ENCODE peak calls at places on chromosomes 12 and 14, in five cellular contexts. H is trophoblast cell, B is H9, F is mesenchymal stem cell, E is neuronal stem cell. U is an unnamed sample.

GRCh38 chr14:74841230-74842207 is 34.4 kb downstream of the PROX2 start:
- DNase-seq in F (no peak), H (no peak), B (no peak), E (no peak), U (no peak)

GRCh38 chr12:106791531-106791930 is 17.0 kb downstream of the RIC8B start:
- DNase-seq in F (no peak), H (no peak), B (no peak), E (no peak), U (no peak)

GRCh38 chr12:64147011-64147671 is 75.0 kb downstream of the KICS2 start:
- DNase-seq in F (no peak), B (no peak), E (no peak), H (no peak), U (no peak)

GRCh38 chr12:104669057-104669770 is 212.5 kb downstream of the CHST11 start:
- DNase-seq in F (peak), B (no peak), H (no peak), E (peak), U (no peak)

GRCh38 chr12:52185400-52185967 is 6.3 kb downstream of the KRT80 start:
- DNase-seq in B (no peak), H (no peak), E (no peak), F (no peak), U (no peak)

GRCh38 chr12:65168606-65169310 is 625 bp upstream of the LEMD3 start:
- DNase-seq in F (no peak), E (peak), H (no peak), B (no peak), U (no peak)

GRCh38 chr12:113104953-113105510 is 30.5 kb downstream of the RASAL1 start:
- DNase-seq in E (no peak), F (no peak), H (no peak), B (no peak), U (no peak)

GRCh38 chr12:130835011-130835410 is 4.0 kb downstream of the STX2 start:
- DNase-seq in F (no peak), B (peak), H (no peak), E (no peak), U (no peak)

GRCh38 chr12:5438671-5439200 is 6.8 kb downstream of the NTF3 start:
- DNase-seq in F (no peak), B (no peak), E (no peak), H (peak), U (no peak)

GRCh38 chr12:114916124-114916523 is 232.1 kb upstream of the TBX3 start:
- DNase-seq in B (no peak), E (no peak), H (no peak), F (peak), U (peak)

GRCh38 chr12:53145383-53145782 is 35.1 kb upstream of the ZNF740 start:
- DNase-seq in F (peak), E (no peak), H (peak), B (no peak), U (peak)

GRCh38 chr14:70827366-70828151 is 18.2 kb upstream of the MAP3K9 start:
- DNase-seq in E (no peak), B (no peak), H (no peak), F (no peak), U (no peak)

GRCh38 chr14:79229383-79229875 is 981.9 kb downstream of the DIO2 start:
- DNase-seq in H (no peak), E (no peak), F (no peak), B (no peak), U (peak)

GRCh38 chr12:43887397-43887796 is 51.5 kb downstream of the TMEM117 start:
- DNase-seq in E (no peak), B (no peak), F (no peak), H (no peak), U (no peak)

GRCh38 chr12:50440288-50440687 is 39.6 kb downstream of the LARP4 start:
- DNase-seq in F (no peak), B (no peak), E (no peak), H (no peak), U (no peak)

GRCh38 chr12:56941299-56942017 is 7.2 kb upstream of the SDR9C7 start:
- DNase-seq in B (peak), H (peak), E (no peak), F (peak), U (peak)

GRCh38 chr12:11650697-11651281 is 1.3 kb downstream of the ETV6 start:
- DNase-seq in F (peak), B (no peak), E (peak), H (no peak), U (peak)

GRCh38 chr14:91399868-91400640 is 17.6 kb downstream of the CCDC88C start:
- DNase-seq in B (peak), E (no peak), H (no peak), F (no peak), U (no peak)

GRCh38 chr12:51926718-51927117 is 19.4 kb downstream of the ACVRL1 start:
- DNase-seq in B (peak), H (peak), E (no peak), F (peak), U (peak)

GRCh38 chr12:30025317-30025716 is 241.6 kb upstream of the TMTC1 start:
- DNase-seq in F (no peak), E (no peak), B (no peak), H (no peak), U (no peak)

GRCh38 chr12:56261503-56262230 is 3.5 kb upstream of the ANKRD52 start:
- DNase-seq in E (no peak), F (peak), H (peak), B (no peak), U (peak)

GRCh38 chr12:20201733-20202132 is 166.6 kb upstream of the PDE3A start:
- DNase-seq in E (no peak), B (no peak), F (no peak), H (no peak), U (no peak)

GRCh38 chr12:1846421-1847405 is 26.3 kb downstream of the LRTM2 start:
- DNase-seq in H (no peak), F (no peak), B (peak), E (no peak), U (no peak)

GRCh38 chr12:94098466-94098865 is 49.9 kb upstream of the PLXNC1 start:
- DNase-seq in F (peak), B (no peak), E (no peak), H (no peak), U (peak)

GRCh38 chr14:63672417-63673180 is 30.9 kb upstream of the WDR89 start:
- DNase-seq in F (no peak), H (no peak), B (no peak), E (no peak), U (peak)

GRCh38 chr12:75483411-75483810 is 2.9 kb downstream of the GLIPR1 start:
- DNase-seq in B (no peak), E (no peak), H (no peak), F (no peak), U (no peak)

GRCh38 chr12:114320101-114320500 is 85.8 kb downstream of the TBX5 start:
- DNase-seq in F (no peak), E (no peak), B (no peak), H (no peak), U (no peak)

GRCh38 chr14:84225243-84225642 is 1304.7 kb upstream of the FLRT2 start:
- DNase-seq in E (no peak), H (no peak), F (no peak), B (no peak), U (no peak)

GRCh38 chr12:103769240-103769945 is 71.6 kb downstream of the NT5DC3 start:
- DNase-seq in F (no peak), H (no peak), E (no peak), B (peak), U (no peak)

GRCh38 chr14:60722836-60723217 is 1.3 kb downstream of the SIX4 start:
- DNase-seq in F (no peak), E (peak), B (peak), H (no peak), U (peak)

GRCh38 chr12:120468846-120469449 is 600 bp downstream of the SRSF9 start:
- DNase-seq in B (no peak), E (peak), H (no peak), F (peak), U (peak)

GRCh38 chr14:35504260-35504659 is 29.7 kb upstream of the INSM2 start:
- DNase-seq in B (no peak), F (no peak), H (no peak), E (no peak), U (no peak)

GRCh38 chr14:31605702-31606101 is 44.5 kb downstream of the NUBPL start:
- DNase-seq in E (no peak), F (no peak), B (no peak), H (no peak), U (no peak)

GRCh38 chr14:61489932-61490331 is 168.6 kb downstream of the PRKCH start:
- DNase-seq in H (peak), F (no peak), B (no peak), E (no peak), U (no peak)

GRCh38 chr12:1338483-1339177 is 255.8 kb downstream of the FBXL14 start:
- DNase-seq in E (no peak), B (no peak), H (no peak), F (no peak), U (no peak)

GRCh38 chr12:53727310-53728041 is at the start of gene CALCOCO1:
- DNase-seq in E (peak), F (peak), H (peak), B (peak), U (peak)

GRCh38 chr12:30792648-30793499 is 38.1 kb upstream of the CAPRIN2 start:
- DNase-seq in F (peak), H (no peak), B (no peak), E (no peak), U (peak)

GRCh38 chr12:100867639-100868393 is 73.2 kb downstream of the ANO4 start:
- DNase-seq in B (no peak), H (peak), E (no peak), F (no peak), U (no peak)

DNA sequence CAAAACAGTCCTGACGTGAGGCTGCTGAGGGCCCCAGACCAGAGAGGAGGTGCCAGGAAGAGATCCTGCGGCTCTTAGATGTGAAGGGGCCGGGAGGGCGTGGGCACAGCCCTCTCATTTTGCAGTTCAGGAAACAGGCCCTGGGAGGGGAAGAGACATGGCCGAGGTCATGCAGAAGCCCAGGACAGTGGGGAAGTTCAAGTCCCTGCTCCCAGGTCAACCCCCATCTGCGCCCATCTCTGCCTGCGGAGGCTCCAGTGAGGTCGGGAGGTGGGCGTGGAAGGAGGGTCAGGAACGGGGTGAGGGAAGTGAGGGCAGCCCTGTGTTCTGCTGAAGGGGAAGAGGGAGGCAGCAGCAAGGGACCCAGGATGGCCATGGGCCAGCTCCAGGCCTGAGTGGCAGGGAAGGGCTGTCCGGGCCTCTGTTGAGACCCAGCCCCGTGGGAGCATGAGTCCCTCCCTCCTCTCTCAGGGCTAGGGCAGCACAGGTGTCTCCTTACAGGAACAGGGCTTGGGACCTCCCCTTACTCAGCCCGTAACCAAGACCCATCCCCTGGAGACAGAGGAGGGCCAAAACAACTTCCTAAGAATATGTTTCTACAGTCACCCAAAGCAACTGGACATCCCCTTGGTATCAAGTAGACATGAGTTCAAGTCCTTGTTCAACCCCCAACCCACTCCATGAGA is 90.8 kb downstream of the LGMN start:
- DNase-seq in H (no peak), E (no peak), F (no peak), B (no peak), U (no peak)
- H3K23ac ChIP-seq in H (no peak), E (no peak), F (no peak), B (no peak), U (no peak)

GRCh38 chr12:49294086-49294803 is 702 bp upstream of the PRPH start:
- DNase-seq in H (no peak), B (no peak), F (no peak), E (no peak), U (no peak)
- H3K23ac ChIP-seq in H (peak), B (no peak), F (no peak), E (peak), U (no peak)

GRCh38 chr14:104826858-104827172 is 25.9 kb downstream of the ZBTB42 start:
- DNase-seq in B (no peak), F (no peak), H (no peak), E (peak), U (no peak)

GRCh38 chr14:104824353-104824997 is 23.6 kb downstream of the ZBTB42 start:
- DNase-seq in E (no peak), B (no peak), H (no peak), F (no peak), U (no peak)

GRCh38 chr14:104830781-104831180 is 29.9 kb downstream of the ZBTB42 start:
- DNase-seq in E (no peak), H (no peak), B (no peak), F (no peak), U (no peak)

GRCh38 chr14:104826197-104826857 is 25.4 kb downstream of the ZBTB42 start:
- DNase-seq in B (peak), H (peak), E (peak), F (peak), U (peak)

DNA sequence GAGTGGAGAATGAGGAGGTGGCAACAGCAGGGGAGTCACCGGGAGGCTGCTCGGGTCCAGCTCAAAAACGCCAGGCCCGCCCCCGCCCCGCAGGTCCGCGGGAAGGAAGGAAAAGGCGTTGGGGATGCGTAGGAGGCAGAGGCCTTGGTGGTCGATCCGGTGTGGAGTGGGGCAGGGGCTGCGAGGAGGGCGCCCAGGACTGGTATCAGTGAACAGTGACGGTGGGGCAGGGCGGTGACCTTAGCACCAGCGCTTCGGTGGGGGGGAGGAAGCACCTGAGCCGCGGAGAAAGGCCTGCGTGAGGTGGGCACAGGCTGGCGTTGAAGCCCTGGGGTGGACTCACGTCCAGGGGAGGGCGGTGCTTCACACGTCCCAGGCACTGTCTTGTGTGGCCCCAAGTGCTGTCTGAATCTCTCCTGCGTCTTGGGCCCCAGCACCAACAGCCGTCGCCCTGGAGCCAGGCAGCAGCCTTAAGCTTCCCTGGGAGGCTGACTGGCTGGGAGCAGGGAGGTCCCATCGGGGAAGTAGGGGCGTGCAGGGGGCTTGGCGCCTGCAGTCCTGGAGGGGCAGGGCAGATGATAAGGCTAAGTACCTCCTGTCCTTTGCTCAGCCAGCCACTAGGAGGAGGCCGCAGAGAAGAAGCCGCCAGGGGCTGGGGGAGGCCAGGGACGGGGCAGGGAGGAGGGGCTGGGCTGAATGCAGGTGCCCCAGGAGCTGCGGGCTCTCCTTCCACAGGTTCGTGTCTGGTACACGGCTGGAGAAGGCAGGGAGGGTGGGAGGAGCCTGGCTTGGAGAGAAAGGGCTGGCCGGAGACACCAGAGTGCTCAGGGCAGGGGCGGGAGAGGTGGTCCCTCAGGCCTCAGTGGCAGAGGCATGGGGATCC is 26.5 kb downstream of the ZBTB42 start:
- DNase-seq in H (peak), B (peak), F (peak), E (peak), U (peak)
- H3K23ac ChIP-seq in H (no peak), B (no peak), F (peak), E (peak), U (peak)

GRCh38 chr14:99605299-99605961 is 1.4 kb upstream of the CCDC85C start:
- DNase-seq in H (no peak), B (peak), E (no peak), F (peak), U (peak)
- H3K23ac ChIP-seq in H (no peak), B (no peak), E (peak), F (peak), U (peak)

DNA sequence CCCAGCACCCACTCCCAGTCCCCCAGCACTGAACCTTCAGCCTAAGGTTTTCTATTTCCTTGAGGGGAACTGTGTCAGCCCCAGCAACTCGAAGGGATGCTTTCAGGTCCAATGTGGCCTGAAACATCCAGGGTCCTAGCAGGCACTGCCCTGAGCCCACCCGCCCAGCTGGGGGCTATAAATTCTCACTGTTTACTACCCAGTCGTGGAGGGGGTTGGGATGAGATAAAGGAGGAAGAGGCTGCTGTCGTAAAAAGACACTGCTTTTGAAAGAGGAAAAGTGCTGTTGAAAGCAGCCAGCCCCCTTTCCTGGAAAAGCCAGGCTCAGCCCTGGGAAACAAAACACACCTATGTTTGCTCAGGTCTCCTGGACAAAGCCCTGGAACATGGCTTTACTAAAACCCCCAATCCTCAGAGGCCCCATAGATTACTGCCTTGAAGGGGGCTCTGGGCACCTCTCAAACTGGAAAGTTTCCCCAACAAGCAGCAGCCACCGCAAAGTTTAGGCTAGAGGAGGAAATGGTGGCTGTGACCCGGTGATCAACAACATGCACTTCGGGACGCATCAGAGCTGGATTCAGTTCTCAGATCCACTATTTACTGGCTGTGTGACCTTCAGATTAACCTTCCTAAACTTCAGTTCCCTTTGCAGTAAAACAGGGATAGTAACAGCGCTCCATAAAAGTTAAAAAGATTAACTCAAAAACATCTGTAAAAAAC is 51.0 kb downstream of the ACTN1 start:
- DNase-seq in E (no peak), B (no peak), F (peak), H (no peak), U (no peak)
- H3K23ac ChIP-seq in E (no peak), B (no peak), F (no peak), H (no peak), U (peak)

GRCh38 chr12:6852651-6853354 is 853 bp downstream of the USP5 start:
- DNase-seq in B (peak), H (no peak), F (peak), E (no peak), U (peak)

GRCh38 chr12:6851921-6852650 is at the start of gene USP5:
- DNase-seq in H (peak), F (peak), E (peak), B (peak), U (peak)

GRCh38 chr12:6855322-6855721 is 3.4 kb downstream of the USP5 start:
- DNase-seq in B (no peak), H (no peak), F (no peak), E (no peak), U (no peak)

GRCh38 chr12:6853626-6854025 is 1.7 kb downstream of the USP5 start:
- DNase-seq in E (no peak), B (no peak), F (no peak), H (no peak), U (no peak)

DNA sequence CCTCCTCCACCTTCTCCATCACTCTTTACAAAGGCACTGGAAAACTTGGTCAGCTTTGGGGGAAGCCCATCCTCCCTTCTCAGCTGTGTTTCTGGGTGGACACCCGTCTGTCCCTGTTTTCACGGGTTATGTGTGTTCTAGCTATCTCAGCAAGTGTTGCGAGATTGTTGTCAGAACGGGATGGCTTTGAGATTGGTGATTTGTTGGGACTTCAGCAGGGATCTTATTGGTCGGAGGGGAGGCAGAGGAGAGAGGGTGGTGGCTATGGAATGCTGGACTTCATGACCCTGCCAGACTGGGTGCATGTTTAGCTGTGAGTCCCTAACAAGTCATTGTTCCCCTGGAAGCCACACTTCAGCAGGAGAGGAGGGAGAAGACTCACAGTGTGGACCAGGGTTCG is 2.1 kb downstream of the USP5 start:
- DNase-seq in H (no peak), E (no peak), B (no peak), F (no peak), U (no peak)
- H3K23ac ChIP-seq in H (no peak), E (no peak), B (no peak), F (no peak), U (peak)

GRCh38 chr14:76773956-76774355 is 12.7 kb downstream of the VASH1 start:
- DNase-seq in F (no peak), B (peak), E (no peak), H (no peak), U (no peak)
- H3K23ac ChIP-seq in F (peak), B (no peak), E (no peak), H (no peak), U (no peak)